ENCODE peak calls at places on chromosomes 12 and 14, in seven cellular contexts. N, R, C, A, X, M and Z are unnamed samples.

GRCh38 chr12:6118891-6119568 is 5.4 kb downstream of the VWF start:
- DNase-seq in N (no peak), R (no peak), C (no peak), A (no peak), X (no peak), M (no peak), Z (no peak)

GRCh38 chr14:79665556-79665955 is 545.7 kb downstream of the DIO2 start:
- DNase-seq in N (no peak), R (no peak), C (no peak), A (no peak), X (no peak), M (no peak), Z (no peak)

GRCh38 chr14:94313991-94314655 is 9.0 kb downstream of the SERPINA6 start:
- DNase-seq in N (peak), R (peak), C (no peak), A (no peak), X (no peak), M (no peak), Z (peak)

GRCh38 chr12:70609739-70610491 is 27.3 kb downstream of the PTPRB start:
- DNase-seq in N (peak), R (no peak), C (peak), A (no peak), X (peak), M (peak), Z (no peak)

GRCh38 chr12:12718853-12719252 is 1.7 kb downstream of the CDKN1B start:
- DNase-seq in N (no peak), R (peak), C (no peak), A (no peak), X (no peak), M (no peak), Z (no peak)

GRCh38 chr12:34397591-34398365 is 375.5 kb downstream of the ALG10 start:
- DNase-seq in N (peak), R (no peak), C (peak), A (no peak), X (peak), M (peak), Z (no peak)

GRCh38 chr12:23533295-23533694 is 416.2 kb downstream of the SOX5 start:
- DNase-seq in N (no peak), R (no peak), C (no peak), A (no peak), X (no peak), M (no peak), Z (no peak)

GRCh38 chr12:24960222-24960855 is 11.4 kb upstream of the BCAT1 start:
- DNase-seq in N (no peak), R (peak), C (peak), A (peak), X (peak), M (no peak), Z (no peak)

GRCh38 chr12:132703611-132704010 is 7.0 kb upstream of the PGAM5 start:
- DNase-seq in N (no peak), R (no peak), C (no peak), A (no peak), X (no peak), M (no peak), Z (no peak)

GRCh38 chr12:121427556-121428055 is 27.7 kb downstream of the RNF34 start:
- DNase-seq in N (no peak), R (no peak), C (no peak), A (no peak), X (no peak), M (no peak), Z (no peak)

GRCh38 chr12:68356060-68356748 is 24.0 kb upstream of the MDM1 start:
- DNase-seq in N (no peak), R (no peak), C (no peak), A (no peak), X (no peak), M (no peak), Z (no peak)

GRCh38 chr12:109559601-109560000 is 13.7 kb downstream of the MMAB start:
- DNase-seq in N (no peak), R (no peak), C (no peak), A (no peak), X (no peak), M (no peak), Z (no peak)

GRCh38 chr12:56808954-56809353 is 45.8 kb downstream of the HSD17B6 start:
- DNase-seq in N (no peak), R (no peak), C (no peak), A (no peak), X (no peak), M (no peak), Z (no peak)

GRCh38 chr12:56157201-56158028 is 744 bp upstream of the MYL6 start:
- DNase-seq in N (peak), R (peak), C (peak), A (peak), X (peak), M (peak), Z (peak)

GRCh38 chr12:49783917-49784676 is 42.7 kb downstream of the TMBIM6 start:
- DNase-seq in N (no peak), R (peak), C (no peak), A (no peak), X (no peak), M (peak), Z (peak)

DNA sequence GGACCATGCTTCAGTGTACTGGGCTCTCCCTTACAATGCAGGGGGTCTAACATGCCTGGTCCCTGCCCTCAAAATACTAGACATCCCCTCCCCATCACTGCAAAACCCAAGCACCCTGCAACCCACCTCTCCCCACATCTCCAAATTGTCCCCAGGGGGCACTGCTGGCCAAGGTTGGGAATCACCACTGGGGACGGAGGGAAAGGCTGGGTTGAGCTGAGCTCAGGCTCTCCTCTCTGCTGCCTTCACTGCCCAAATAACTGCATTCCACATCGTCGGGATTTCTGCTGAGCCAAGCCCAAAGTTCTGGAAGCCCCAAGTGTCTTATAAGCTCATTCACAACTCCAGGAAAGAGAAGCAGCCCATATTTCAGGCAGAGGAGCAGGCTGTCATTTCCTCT is 69.6 kb downstream of the NT5DC3 start:
- DNase-seq in N (peak), R (peak), C (no peak), A (no peak), X (peak), M (peak), Z (no peak)
- TF ChIP-seq CTCF in N (peak), R (peak), C (peak), A (peak), X (peak), M (peak), Z (peak)

DNA sequence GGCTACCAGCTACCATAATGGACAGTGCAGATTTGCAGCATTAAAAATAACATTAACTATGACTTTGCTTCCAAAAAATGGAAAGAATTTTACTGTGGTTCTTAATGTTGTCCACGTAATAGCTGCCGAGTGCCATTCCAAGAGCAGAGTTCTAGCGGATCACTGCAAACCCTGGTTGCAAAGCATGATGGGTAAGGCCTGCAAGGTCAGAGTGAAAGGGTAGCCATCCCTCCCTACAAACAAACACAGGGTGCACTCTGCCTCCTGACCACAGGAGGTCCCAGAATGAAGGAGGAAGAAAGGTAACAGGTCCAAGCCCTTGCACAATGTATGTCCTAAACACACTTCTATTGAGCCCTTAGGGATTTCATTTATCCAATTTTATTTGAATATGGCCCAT is 157.6 kb downstream of the DPF3 start:
- DNase-seq in N (no peak), R (peak), C (no peak), A (no peak), X (no peak), M (no peak), Z (no peak)
- TF ChIP-seq CTCF in N (no peak), R (no peak), C (no peak), A (peak), X (peak), M (peak), Z (no peak)

GRCh38 chr12:119642986-119643385 is 24.9 kb upstream of the PRKAB1 start:
- DNase-seq in N (no peak), R (no peak), C (no peak), A (no peak), X (no peak), M (no peak), Z (no peak)
- TF ChIP-seq CTCF in N (no peak), R (peak), C (peak), A (peak), X (peak), M (peak), Z (peak)

GRCh38 chr14:73662439-73663056 is 17.8 kb downstream of the DNAL1 start:
- DNase-seq in N (peak), R (peak), C (no peak), A (peak), X (no peak), M (peak), Z (peak)
- TF ChIP-seq CTCF in N (no peak), R (peak), C (no peak), A (peak), X (peak), M (peak), Z (peak)

DNA sequence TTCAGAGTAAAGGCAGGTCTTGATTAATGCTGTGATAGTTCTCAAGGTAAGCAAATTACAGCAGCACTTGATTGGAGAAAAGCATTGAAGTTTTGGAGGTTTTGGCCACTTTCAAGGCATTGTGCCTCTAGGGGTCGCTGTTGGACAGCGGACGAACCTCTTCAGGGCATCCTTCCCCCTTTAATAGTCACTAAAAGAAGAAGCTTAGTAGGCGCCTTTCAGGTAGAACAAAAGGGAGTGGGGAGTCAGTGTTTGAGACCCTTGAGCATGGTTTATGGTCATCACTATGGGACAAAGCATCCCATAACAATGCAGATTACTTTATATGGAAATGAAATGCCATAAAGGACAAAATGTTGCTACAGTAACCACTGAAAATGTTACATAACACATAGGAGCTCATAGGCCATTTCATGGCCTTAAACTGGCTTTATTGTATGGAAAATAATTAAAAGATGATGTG is 199.5 kb upstream of the DCN start:
- DNase-seq in N (peak), R (peak), C (peak), A (peak), X (peak), M (peak), Z (no peak)
- TF ChIP-seq CTCF in N (peak), R (peak), C (peak), A (peak), X (peak), M (peak), Z (peak)

DNA sequence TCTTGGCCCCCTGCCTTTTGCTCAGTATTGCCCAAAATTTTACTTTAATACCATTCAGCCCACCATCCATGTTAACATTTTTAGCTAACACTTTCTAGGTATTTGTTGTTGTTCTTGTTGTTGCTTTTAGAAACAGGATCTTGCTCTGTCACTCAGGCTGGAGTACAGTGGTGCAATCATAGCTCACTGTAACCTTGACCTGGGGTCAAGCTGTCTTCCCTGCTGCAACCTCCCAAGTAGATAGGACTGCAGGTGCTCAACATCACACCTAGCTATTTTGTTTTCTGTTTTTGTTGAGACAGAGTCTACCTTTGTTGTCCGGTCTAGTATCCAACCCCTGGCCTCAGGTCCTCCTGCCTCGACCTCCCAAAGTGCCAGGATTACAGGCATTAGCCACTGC is 4.0 kb downstream of the MIPOL1 start:
- DNase-seq in N (no peak), R (no peak), C (no peak), A (no peak), X (no peak), M (no peak), Z (no peak)
- TF ChIP-seq CTCF in N (no peak), R (no peak), C (no peak), A (no peak), X (no peak), M (no peak), Z (no peak)

GRCh38 chr14:75467763-75468162 is 39.9 kb downstream of the JDP2 start:
- DNase-seq in N (no peak), R (no peak), C (no peak), A (no peak), X (no peak), M (no peak), Z (no peak)

GRCh38 chr14:75469606-75470237 is 41.9 kb downstream of the JDP2 start:
- DNase-seq in N (peak), R (no peak), C (no peak), A (no peak), X (no peak), M (no peak), Z (no peak)

GRCh38 chr14:75471059-75471458 is 43.2 kb downstream of the JDP2 start:
- DNase-seq in N (no peak), R (no peak), C (no peak), A (no peak), X (no peak), M (no peak), Z (no peak)

GRCh38 chr14:75470238-75470797 is 42.5 kb downstream of the JDP2 start:
- DNase-seq in N (peak), R (no peak), C (peak), A (no peak), X (no peak), M (no peak), Z (no peak)

DNA sequence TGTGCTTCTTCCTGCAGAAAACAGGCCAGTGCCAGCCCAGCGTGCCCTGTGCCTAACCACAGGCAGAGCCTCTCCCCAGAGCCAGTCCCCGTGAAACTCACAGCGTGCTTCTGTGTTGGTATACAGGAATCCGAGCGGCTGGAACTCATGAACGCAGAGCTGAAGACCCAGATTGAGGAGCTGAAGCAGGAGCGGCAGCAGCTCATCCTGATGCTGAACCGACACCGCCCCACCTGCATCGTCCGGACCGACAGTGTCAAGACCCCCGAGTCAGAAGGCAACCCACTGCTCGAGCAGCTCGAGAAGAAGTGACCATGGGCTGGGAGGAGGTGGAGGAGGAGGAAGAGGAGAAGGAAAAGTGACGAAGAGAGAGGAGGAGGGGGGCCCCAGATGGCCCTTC is 41.3 kb downstream of the JDP2 start:
- DNase-seq in N (no peak), R (no peak), C (no peak), A (no peak), X (no peak), M (no peak), Z (no peak)
- TF ChIP-seq CTCF in N (no peak), R (no peak), C (no peak), A (no peak), X (no peak), M (no peak), Z (no peak)